ENCODE peak calls at places on chromosomes 16 and 17, in nine cellular contexts. O is A549, P is tibial nerve, Y is breast epithelium, L is ovary, H is HCT116, A is adrenal gland, M is endothelial cell of umbilical vein, E is gastrocnemius medialis. K is an unnamed sample.

GRCh38 chr17:69105907-69106730 is 35.6 kb downstream of the ABCA6 start:
- DNase-seq in O (no peak), P (no peak), Y (no peak), L (no peak), H (no peak), A (no peak), M (no peak), E (no peak), K (no peak)

GRCh38 chr16:578870-579405 is 9.2 kb downstream of the PIGQ start:
- DNase-seq in O (peak), P (peak), Y (no peak), L (no peak), H (no peak), A (peak), M (peak), E (peak), K (peak)

GRCh38 chr17:29734640-29735039 is 111.9 kb upstream of the CORO6 start:
- DNase-seq in O (no peak), P (no peak), Y (no peak), L (no peak), H (no peak), A (no peak), M (no peak), E (no peak), K (no peak)

GRCh38 chr16:3656491-3657468 is 2.3 kb downstream of the DNASE1 start:
- DNase-seq in O (no peak), P (no peak), Y (no peak), L (peak), H (no peak), A (no peak), M (no peak), E (peak), K (peak)

GRCh38 chr17:20999044-20999573 is 43.7 kb downstream of the USP22 start:
- DNase-seq in O (no peak), P (no peak), Y (no peak), L (peak), H (no peak), A (peak), M (no peak), E (no peak), K (no peak)

GRCh38 chr16:74521691-74522090 is 85.2 kb downstream of the GLG1 start:
- DNase-seq in O (no peak), P (no peak), Y (no peak), L (no peak), H (no peak), A (no peak), M (no peak), E (no peak), K (peak)

GRCh38 chr16:50245417-50246298 is 20.7 kb upstream of the ADCY7 start:
- DNase-seq in O (peak), P (no peak), Y (no peak), L (peak), H (peak), A (no peak), M (peak), E (peak), K (peak)

GRCh38 chr17:67452681-67453554 is 75.8 kb downstream of the PITPNC1 start:
- DNase-seq in O (no peak), P (no peak), Y (no peak), L (no peak), H (no peak), A (no peak), M (no peak), E (no peak), K (no peak)

GRCh38 chr17:62704381-62704971 is 77.0 kb downstream of the MRC2 start:
- DNase-seq in O (peak), P (no peak), Y (no peak), L (peak), H (no peak), A (no peak), M (peak), E (no peak), K (no peak)

GRCh38 chr16:88685156-88686061 is 898 bp downstream of the SNAI3 start:
- DNase-seq in O (peak), P (no peak), Y (no peak), L (no peak), H (no peak), A (no peak), M (no peak), E (no peak), K (peak)

GRCh38 chr16:68539704-68540370 is 746 bp downstream of the ZFP90 start:
- DNase-seq in O (peak), P (no peak), Y (no peak), L (no peak), H (no peak), A (no peak), M (peak), E (no peak), K (no peak)

GRCh38 chr16:87543436-87544191 is 50.8 kb upstream of the ZCCHC14 start:
- DNase-seq in O (no peak), P (no peak), Y (no peak), L (peak), H (no peak), A (no peak), M (no peak), E (no peak), K (no peak)

GRCh38 chr17:29369831-29370735 is 20.1 kb upstream of the TAOK1 start:
- DNase-seq in O (peak), P (no peak), Y (no peak), L (peak), H (peak), A (peak), M (peak), E (peak), K (no peak)

GRCh38 chr17:16398270-16399267 is 16.8 kb upstream of the TRPV2 start:
- DNase-seq in O (no peak), P (no peak), Y (no peak), L (no peak), H (no peak), A (no peak), M (peak), E (no peak), K (no peak)

GRCh38 chr17:8964801-8965393 is 610 bp downstream of the PIK3R5 start:
- DNase-seq in O (no peak), P (no peak), Y (no peak), L (no peak), H (no peak), A (no peak), M (no peak), E (no peak), K (no peak)

GRCh38 chr17:17782425-17783120 is 54.2 kb downstream of the SREBF1 start:
- DNase-seq in O (no peak), P (no peak), Y (no peak), L (no peak), H (no peak), A (no peak), M (no peak), E (peak), K (no peak)

GRCh38 chr17:7912927-7913524 is 3.1 kb downstream of the RNF227 start:
- DNase-seq in O (peak), P (no peak), Y (no peak), L (peak), H (peak), A (no peak), M (peak), E (no peak), K (no peak)

GRCh38 chr16:49281843-49282642 is 405 bp upstream of the CBLN1 start:
- DNase-seq in O (peak), P (peak), Y (peak), L (no peak), H (no peak), A (peak), M (peak), E (peak), K (peak)

GRCh38 chr17:32020943-32021617 is 13.9 kb downstream of the LRRC37B start:
- DNase-seq in O (no peak), P (no peak), Y (no peak), L (no peak), H (no peak), A (no peak), M (no peak), E (no peak), K (no peak)

GRCh38 chr16:2251281-2252111 is at the start of gene ECI1:
- DNase-seq in O (peak), P (peak), Y (peak), L (peak), H (peak), A (peak), M (peak), E (peak), K (peak)

GRCh38 chr17:33377837-33378236 is 84.7 kb upstream of the ASIC2 start:
- DNase-seq in O (no peak), P (no peak), Y (no peak), L (no peak), H (no peak), A (no peak), M (no peak), E (no peak), K (no peak)

GRCh38 chr17:75476274-75476673 is 19.8 kb downstream of the TMEM94 start:
- DNase-seq in O (no peak), P (no peak), Y (no peak), L (peak), H (no peak), A (peak), M (peak), E (no peak), K (peak)

GRCh38 chr16:83363521-83363920 is 444.3 kb upstream of the HSBP1 start:
- DNase-seq in O (no peak), P (no peak), Y (no peak), L (no peak), H (no peak), A (no peak), M (no peak), E (no peak), K (no peak)

GRCh38 chr17:33934696-33935095 is 320.4 kb upstream of the CCL2 start:
- DNase-seq in O (no peak), P (no peak), Y (no peak), L (no peak), H (no peak), A (no peak), M (no peak), E (no peak), K (no peak)

GRCh38 chr16:75254359-75254837 is 3.0 kb upstream of the BCAR1 start:
- DNase-seq in O (peak), P (no peak), Y (no peak), L (no peak), H (no peak), A (peak), M (peak), E (peak), K (peak)

DNA sequence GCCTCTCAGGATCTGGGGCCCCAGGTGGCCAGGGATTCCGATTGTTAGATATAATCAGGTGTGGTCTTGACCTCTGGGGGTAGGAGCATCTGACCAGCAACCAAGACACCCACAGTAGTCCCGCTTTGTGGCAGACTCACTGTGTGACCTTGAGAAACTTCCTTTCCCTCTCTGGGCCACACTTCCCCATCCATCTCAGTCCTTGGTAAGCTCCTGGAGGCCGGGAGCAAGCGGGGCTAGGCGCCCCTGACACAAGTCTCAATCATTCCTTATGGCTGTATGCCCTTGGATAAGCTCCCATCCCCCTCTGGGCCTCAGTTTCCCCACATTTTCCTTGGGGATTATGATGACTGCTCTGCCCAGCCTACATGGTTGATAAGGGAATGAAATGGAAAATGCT is 21.3 kb downstream of the CPNE2 start:
- DNase-seq in O (no peak), P (no peak), Y (no peak), L (no peak), H (no peak), A (no peak), M (no peak), E (no peak), K (no peak)
- TF ChIP-seq CTCF in O (no peak), P (no peak), Y (no peak), L (no peak), H (no peak), A (no peak), M (no peak), E (no peak), K (no peak)

GRCh38 chr17:43220511-43221125 is 7.8 kb downstream of the CCDC200 start:
- DNase-seq in O (no peak), P (no peak), Y (no peak), L (no peak), H (no peak), A (no peak), M (no peak), E (no peak), K (no peak)
- TF ChIP-seq POLR2A in O (no peak), P (no peak), Y (no peak), L (no peak), H (no peak), A (no peak), M (no peak), E (no peak), K (no peak)

DNA sequence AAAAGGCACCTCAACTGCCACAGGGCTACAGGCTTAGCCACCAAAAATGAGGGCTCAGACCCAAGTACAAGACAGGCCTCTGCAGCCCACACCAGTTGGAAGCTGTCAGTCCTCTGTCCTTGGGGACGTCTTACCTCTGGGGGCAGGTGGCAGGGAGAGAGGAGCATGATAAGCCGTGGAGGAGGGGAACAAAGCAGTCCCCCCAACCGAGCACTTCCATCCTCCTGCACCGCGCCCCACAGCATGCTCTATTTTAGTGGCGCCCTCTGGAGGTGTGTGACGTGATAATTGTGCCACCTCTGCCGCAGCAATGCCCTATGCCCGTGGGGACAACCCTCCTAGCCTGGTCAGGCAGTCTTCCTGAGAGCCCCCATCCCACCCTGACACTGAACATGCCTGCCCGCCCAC is 13.6 kb downstream of the G6PC3 start:
- DNase-seq in O (no peak), P (no peak), Y (no peak), L (no peak), H (no peak), A (no peak), M (no peak), E (no peak), K (no peak)
- TF ChIP-seq CTCF in O (peak), P (no peak), Y (no peak), L (no peak), H (peak), A (peak), M (peak), E (peak), K (no peak)

GRCh38 chr17:35080536-35080935 is 17.0 kb upstream of the RFFL start:
- DNase-seq in O (no peak), P (no peak), Y (no peak), L (no peak), H (no peak), A (no peak), M (no peak), E (no peak), K (no peak)
- TF ChIP-seq POLR2A in O (no peak), P (no peak), Y (no peak), L (no peak), H (no peak), A (no peak), M (no peak), E (no peak), K (no peak)